ENCODE peak calls at places on chromosomes 1 and 21, in seven cellular contexts. A, S, J, D, H, C and Z are unnamed samples.

GRCh38 chr1:59033761-59034160 is 249.9 kb upstream of the JUN start:
- DNase-seq in A (no peak), S (no peak), J (no peak), D (no peak), H (no peak), C (no peak), Z (no peak)

GRCh38 chr21:42552407-42553336 is 39.0 kb downstream of the SLC37A1 start:
- DNase-seq in A (no peak), S (no peak), J (no peak), D (no peak), H (peak), C (no peak), Z (peak)

GRCh38 chr1:51516639-51517158 is 2.4 kb downstream of the EPS15 start:
- DNase-seq in A (no peak), S (no peak), J (no peak), D (no peak), H (no peak), C (no peak), Z (no peak)

GRCh38 chr1:20080441-20081330 is 10.7 kb downstream of the PLA2G5 start:
- DNase-seq in A (no peak), S (no peak), J (no peak), D (no peak), H (no peak), C (no peak), Z (no peak)

GRCh38 chr1:65420590-65421340 is at the start of the genes LEPR and LEPROT:
- DNase-seq in A (peak), S (no peak), J (no peak), D (no peak), H (no peak), C (no peak), Z (no peak)

GRCh38 chr1:180486092-180486491 is 16.3 kb downstream of the ACBD6 start:
- DNase-seq in A (peak), S (no peak), J (no peak), D (no peak), H (no peak), C (no peak), Z (no peak)

GRCh38 chr1:228887956-228888355 is 152.7 kb downstream of the RHOU start:
- DNase-seq in A (no peak), S (no peak), J (no peak), D (no peak), H (no peak), C (no peak), Z (no peak)

GRCh38 chr1:56301791-56302190 is 277.6 kb downstream of the PLPP3 start:
- DNase-seq in A (no peak), S (no peak), J (peak), D (no peak), H (no peak), C (no peak), Z (no peak)

GRCh38 chr1:27633640-27634165 is 1.3 kb downstream of the FGR start:
- DNase-seq in A (no peak), S (no peak), J (no peak), D (no peak), H (no peak), C (peak), Z (no peak)

GRCh38 chr1:27630859-27631491 is 4.0 kb downstream of the FGR start:
- DNase-seq in A (no peak), S (no peak), J (no peak), D (peak), H (peak), C (peak), Z (no peak)

GRCh38 chr1:27634166-27634981 is 611 bp downstream of the FGR start:
- DNase-seq in A (peak), S (no peak), J (no peak), D (peak), H (peak), C (peak), Z (no peak)

GRCh38 chr1:27633298-27633610 is 1.7 kb downstream of the FGR start:
- DNase-seq in A (no peak), S (no peak), J (no peak), D (no peak), H (no peak), C (peak), Z (no peak)

DNA sequence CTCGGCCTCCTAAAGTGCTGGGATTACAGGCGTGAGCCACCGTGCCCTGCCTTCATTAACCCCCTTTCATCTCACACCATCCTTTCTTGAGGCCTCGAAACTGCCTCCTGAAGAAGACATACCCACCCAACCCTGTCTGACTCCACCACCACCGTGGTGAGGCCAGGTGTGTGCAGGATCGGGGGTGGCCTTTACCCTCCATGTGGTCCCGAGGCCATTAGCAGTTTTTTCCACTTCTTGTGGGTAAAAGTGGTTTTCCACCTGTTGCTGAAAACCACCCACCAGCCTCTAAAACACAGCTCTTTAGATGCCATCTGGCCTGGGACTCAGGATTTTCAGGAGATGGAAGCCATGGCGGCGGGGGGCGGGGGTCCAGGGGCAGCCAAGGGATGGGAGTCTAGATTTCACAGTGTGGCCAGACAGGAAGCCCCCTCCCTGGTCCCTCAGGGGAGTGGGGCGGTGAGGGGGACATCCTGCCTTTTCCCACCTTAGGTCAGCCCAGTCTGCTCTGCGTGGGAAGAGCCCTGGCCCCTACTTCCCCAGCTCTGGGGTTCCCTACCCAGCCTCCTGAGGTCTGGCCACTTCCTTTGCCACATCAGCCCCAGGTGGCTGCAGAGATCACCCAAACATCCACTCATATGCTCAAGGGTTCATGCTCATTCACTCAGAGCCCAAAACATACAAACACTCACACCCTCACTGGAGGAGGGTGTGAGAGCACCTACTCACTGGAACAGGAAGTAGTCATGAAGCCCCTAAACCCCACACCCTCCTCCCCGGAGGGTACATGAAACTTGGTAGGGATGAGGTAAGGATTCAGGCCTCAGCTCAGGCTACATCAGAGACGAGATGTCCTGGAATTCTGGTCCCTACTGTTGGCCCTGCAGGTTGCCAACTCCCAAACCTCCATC is 2.3 kb downstream of the FGR start:
- DNase-seq in A (no peak), S (no peak), J (no peak), D (no peak), H (no peak), C (peak), Z (no peak)
- TF ChIP-seq CTCF in A (no peak), S (no peak), J (no peak), D (no peak), H (no peak), C (no peak), Z (no peak)

GRCh38 chr1:94729287-94729686 is 90.9 kb upstream of the SLC44A3 start:
- DNase-seq in A (no peak), S (no peak), J (peak), D (no peak), H (no peak), C (no peak), Z (no peak)
- H3K27ac ChIP-seq in A (no peak), S (no peak), J (peak), D (peak), H (no peak), C (no peak), Z (no peak)

GRCh38 chr1:17606826-17607440 is 67.4 kb downstream of the ARHGEF10L start:
- DNase-seq in A (peak), S (no peak), J (peak), D (peak), H (peak), C (peak), Z (peak)
- TF ChIP-seq CTCF in A (peak), S (peak), J (peak), D (peak), H (peak), C (peak), Z (peak)

DNA sequence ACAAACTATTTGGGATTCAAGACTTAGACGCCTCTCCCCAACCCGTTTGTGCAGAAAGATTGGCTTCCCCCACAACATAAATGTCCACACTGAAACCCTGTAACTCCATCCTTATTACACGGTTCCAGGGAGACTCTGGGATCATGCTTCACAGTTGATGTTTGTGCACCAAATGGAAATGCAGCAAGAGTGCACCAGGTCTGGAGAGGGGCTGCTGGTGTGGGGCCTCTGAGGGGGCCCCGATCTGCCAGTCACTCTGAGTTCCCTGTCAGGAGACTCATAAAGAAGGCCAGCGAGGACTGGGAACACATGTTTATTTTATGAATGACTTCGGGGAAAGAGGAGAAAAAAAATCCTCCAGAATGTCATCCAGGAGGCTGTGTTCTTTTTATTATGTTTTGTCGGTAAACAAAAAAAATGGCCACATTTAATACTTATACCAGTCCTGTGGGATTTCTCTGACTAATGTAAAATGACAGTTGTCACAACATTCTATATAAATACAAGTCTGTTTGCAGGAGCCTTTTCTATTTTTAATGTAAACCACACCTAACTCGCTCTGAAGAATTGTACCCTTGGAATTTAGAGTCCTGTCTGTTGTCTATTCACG is 439.1 kb upstream of the VAMP3 start:
- DNase-seq in A (no peak), S (no peak), J (no peak), D (no peak), H (no peak), C (no peak), Z (no peak)
- H3K27ac ChIP-seq in A (no peak), S (no peak), J (no peak), D (no peak), H (no peak), C (no peak), Z (no peak)

GRCh38 chr1:94463765-94464330 is 45.7 kb downstream of the ABCD3 start:
- DNase-seq in A (peak), S (no peak), J (peak), D (no peak), H (no peak), C (no peak), Z (no peak)
- TF ChIP-seq CTCF in A (peak), S (peak), J (peak), D (peak), H (peak), C (peak), Z (peak)